ENCODE peak calls at places on chromosomes 13 and 19, in four cellular contexts. Y, B, A and E are unnamed samples.

GRCh38 chr13:26914624-26915023 is 154.0 kb upstream of the GPR12 start:
- DNase-seq in Y (no peak), B (no peak), A (peak; percentile 86), E (no peak)

GRCh38 chr13:113415825-113416224 is 37.5 kb downstream of the ADPRHL1 start:
- DNase-seq in Y (no peak), B (no peak), A (no peak), E (no peak)

GRCh38 chr13:27450921-27451461 is 627 bp upstream of the MTIF3 start:
- DNase-seq in Y (peak; percentile 75), B (peak; percentile 83), A (peak; percentile 75), E (peak; percentile 54)

GRCh38 chr19:39398297-39398864 is 7.2 kb downstream of the MED29 start:
- DNase-seq in Y (peak; percentile 97), B (peak; percentile 78), A (peak; percentile 88), E (no peak)

GRCh38 chr13:40993119-40993518 is 26.0 kb downstream of the ELF1 start:
- DNase-seq in Y (no peak), B (no peak), A (no peak), E (no peak)

GRCh38 chr13:30191491-30192100 is 115.8 kb downstream of the KATNAL1 start:
- DNase-seq in Y (peak; percentile 51), B (no peak), A (peak; percentile 31), E (no peak)

GRCh38 chr19:50514346-50515167 is 844 bp upstream of the ASPDH start:
- DNase-seq in Y (no peak), B (no peak), A (no peak), E (peak; percentile 95)

GRCh38 chr19:32916969-32917611 is 47.5 kb upstream of the SLC7A9 start:
- DNase-seq in Y (no peak), B (no peak), A (no peak), E (no peak)

GRCh38 chr13:21674271-21675009 is 3.6 kb downstream of the FGF9 start:
- DNase-seq in Y (peak; percentile 42), B (no peak), A (no peak), E (peak; percentile 42)

GRCh38 chr13:82627183-82627582 is 1255.1 kb downstream of the SLITRK1 start:
- DNase-seq in Y (peak; percentile 19), B (peak; percentile 83), A (peak; percentile 79), E (no peak)

GRCh38 chr19:19750842-19751790 is 18.2 kb upstream of the ZNF14 start:
- DNase-seq in Y (no peak), B (no peak), A (no peak), E (peak; percentile 17)

GRCh38 chr13:81334481-81334880 is 993.6 kb upstream of the SPRY2 start:
- DNase-seq in Y (no peak), B (no peak), A (no peak), E (no peak)

GRCh38 chr19:46901701-46902401 is 41.1 kb downstream of the ARHGAP35 start:
- DNase-seq in Y (peak; percentile 51), B (peak; percentile 92), A (peak; percentile 34), E (no peak)

GRCh38 chr13:96223231-96223630 is 133.3 kb downstream of the HS6ST3 start:
- DNase-seq in Y (no peak), B (no peak), A (no peak), E (no peak)

GRCh38 chr13:32019612-32020233 is 11.9 kb upstream of the FRY start:
- DNase-seq in Y (peak; percentile 58), B (no peak), A (peak; percentile 30), E (peak; percentile 55)

GRCh38 chr13:36829753-36830152 is 10.7 kb downstream of the RFXAP start:
- DNase-seq in Y (no peak), B (no peak), A (no peak), E (peak; percentile 25)

GRCh38 chr19:41887711-41888382 is 4.9 kb downstream of the ARHGEF1 start:
- DNase-seq in Y (peak; percentile 49), B (peak; percentile 93), A (peak; percentile 99), E (no peak)

GRCh38 chr13:107838592-107839161 is 376.7 kb downstream of the LIG4 start:
- DNase-seq in Y (no peak), B (no peak), A (no peak), E (no peak)

GRCh38 chr13:98143601-98144500 is 957 bp downstream of the FARP1 start:
- DNase-seq in Y (peak; percentile 76), B (peak; percentile 31), A (peak; percentile 44), E (peak; percentile 75)

GRCh38 chr13:75395901-75396300 is 86.1 kb downstream of the TBC1D4 start:
- DNase-seq in Y (no peak), B (no peak), A (no peak), E (no peak)

GRCh38 chr13:80133631-80134083 is 207.3 kb downstream of the SPRY2 start:
- DNase-seq in Y (peak; percentile 14), B (no peak), A (no peak), E (no peak)

GRCh38 chr13:83943530-83944279 is 61.4 kb upstream of the SLITRK1 start:
- DNase-seq in Y (no peak), B (no peak), A (no peak), E (no peak)

GRCh38 chr19:14375582-14376291 is 5.5 kb upstream of the ADGRE5 start:
- DNase-seq in Y (peak; percentile 33), B (no peak), A (no peak), E (no peak)

GRCh38 chr19:9939301-9939913 is 3.1 kb upstream of the OLFM2 start:
- DNase-seq in Y (peak; percentile 61), B (no peak), A (no peak), E (no peak)

GRCh38 chr19:14972676-14973075 is 7.0 kb downstream of the SLC1A6 start:
- DNase-seq in Y (no peak), B (no peak), A (no peak), E (peak; percentile 27)

GRCh38 chr13:19695829-19696228 is 62.4 kb downstream of the MPHOSPH8 start:
- DNase-seq in Y (no peak), B (no peak), A (no peak), E (no peak)

GRCh38 chr13:48424212-48424611 is 11.3 kb upstream of the LPAR6 start:
- DNase-seq in Y (no peak), B (no peak), A (peak; percentile 66), E (no peak)

GRCh38 chr19:35248310-35249145 is at the start of gene LSR:
- DNase-seq in Y (no peak), B (peak; percentile 84), A (peak; percentile 96), E (no peak)

GRCh38 chr19:16529466-16530144 is 12.6 kb downstream of the CHERP start:
- DNase-seq in Y (no peak), B (no peak), A (no peak), E (no peak)

GRCh38 chr13:93775507-93776108 is 549.0 kb downstream of the GPC6 start:
- DNase-seq in Y (peak; percentile 76), B (no peak), A (no peak), E (no peak)

GRCh38 chr19:898663-899062 is 5.4 kb downstream of the RNU6-9 start:
- DNase-seq in Y (no peak), B (no peak), A (no peak), E (peak; percentile 52)

GRCh38 chr19:48533770-48534169 is 18.2 kb upstream of the SULT2B1 start:
- DNase-seq in Y (no peak), B (no peak), A (no peak), E (no peak)

GRCh38 chr19:48529156-48529555 is 17.5 kb upstream of the LMTK3 start:
- DNase-seq in Y (no peak), B (no peak), A (no peak), E (no peak)

GRCh38 chr19:48530044-48530720 is 18.5 kb upstream of the LMTK3 start:
- DNase-seq in Y (peak; percentile 55), B (no peak), A (no peak), E (peak; percentile 81)

GRCh38 chr19:48530770-48531169 is 19.1 kb upstream of the LMTK3 start:
- DNase-seq in Y (no peak), B (no peak), A (no peak), E (no peak)
- H3K4me3 ChIP-seq in Y (no peak overlapping the region), B (no peak overlapping the region), A (no peak overlapping the region), E (no peak overlapping the region)

DNA sequence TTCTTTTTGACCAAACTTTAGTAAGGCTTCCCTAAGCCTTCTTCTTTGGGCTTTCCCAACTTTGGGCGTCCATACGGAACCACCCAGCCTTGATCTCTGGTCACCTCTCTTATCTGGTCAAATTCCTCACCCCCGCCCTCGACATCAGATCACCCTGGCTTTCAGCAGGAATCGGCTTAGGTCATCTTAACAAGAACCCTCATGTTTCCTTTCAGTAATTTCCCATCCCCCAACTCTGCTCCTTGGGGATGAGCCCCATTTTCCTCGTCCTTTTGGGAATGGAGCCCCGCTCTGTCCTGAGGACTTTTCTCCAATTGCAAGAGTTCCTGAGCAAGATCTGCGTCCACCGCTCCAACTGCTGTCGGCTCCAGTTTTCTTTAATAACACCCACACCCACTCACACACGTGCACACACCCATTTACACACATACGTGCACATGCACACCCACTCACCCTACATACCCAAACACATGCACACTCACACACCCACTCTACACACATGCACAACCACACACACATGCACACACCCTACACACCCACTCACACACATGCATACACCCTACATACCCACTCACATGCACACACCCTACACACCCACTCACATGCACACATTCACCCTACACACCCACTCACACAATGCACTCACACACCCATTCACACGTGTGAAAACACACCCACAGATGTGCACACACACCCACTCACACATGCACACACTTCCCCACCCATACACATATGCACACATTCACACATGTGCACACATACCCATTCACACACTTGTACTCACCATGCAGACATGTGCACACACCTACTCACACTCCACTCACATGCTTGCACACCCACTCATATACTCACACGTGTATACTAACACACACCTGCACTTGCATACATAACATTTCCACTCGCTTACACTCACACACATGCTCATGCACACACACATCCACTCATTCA is 87.0 kb upstream of the TM9SF2 start:
- DNase-seq in Y (no peak), B (no peak), A (no peak), E (no peak)
- H2AFZ ChIP-seq in Y (no peak overlapping the region), B (no peak overlapping the region), A (no peak overlapping the region), E (no peak overlapping the region)

GRCh38 chr19:45323671-45324081 is 1.0 kb upstream of the CKM start:
- DNase-seq in Y (peak; percentile 33), B (no peak), A (no peak), E (peak; percentile 70)
- H3K4me3 ChIP-seq in Y (peak overlapping the region; percentile 47), B (no peak overlapping the region), A (no peak overlapping the region), E (no peak overlapping the region)

GRCh38 chr19:3095375-3096191 is 1.4 kb downstream of the GNA11 start:
- DNase-seq in Y (peak; percentile 35), B (no peak), A (peak; percentile 36), E (no peak)

GRCh38 chr19:3097442-3097871 is 3.3 kb downstream of the GNA11 start:
- DNase-seq in Y (peak; percentile 17), B (no peak), A (peak; percentile 25), E (no peak)

GRCh38 chr19:3096267-3096901 is 2.2 kb downstream of the GNA11 start:
- DNase-seq in Y (no peak), B (no peak), A (no peak), E (no peak)

GRCh38 chr19:3096902-3097326 is 2.8 kb downstream of the GNA11 start:
- DNase-seq in Y (no peak), B (no peak), A (no peak), E (no peak)

DNA sequence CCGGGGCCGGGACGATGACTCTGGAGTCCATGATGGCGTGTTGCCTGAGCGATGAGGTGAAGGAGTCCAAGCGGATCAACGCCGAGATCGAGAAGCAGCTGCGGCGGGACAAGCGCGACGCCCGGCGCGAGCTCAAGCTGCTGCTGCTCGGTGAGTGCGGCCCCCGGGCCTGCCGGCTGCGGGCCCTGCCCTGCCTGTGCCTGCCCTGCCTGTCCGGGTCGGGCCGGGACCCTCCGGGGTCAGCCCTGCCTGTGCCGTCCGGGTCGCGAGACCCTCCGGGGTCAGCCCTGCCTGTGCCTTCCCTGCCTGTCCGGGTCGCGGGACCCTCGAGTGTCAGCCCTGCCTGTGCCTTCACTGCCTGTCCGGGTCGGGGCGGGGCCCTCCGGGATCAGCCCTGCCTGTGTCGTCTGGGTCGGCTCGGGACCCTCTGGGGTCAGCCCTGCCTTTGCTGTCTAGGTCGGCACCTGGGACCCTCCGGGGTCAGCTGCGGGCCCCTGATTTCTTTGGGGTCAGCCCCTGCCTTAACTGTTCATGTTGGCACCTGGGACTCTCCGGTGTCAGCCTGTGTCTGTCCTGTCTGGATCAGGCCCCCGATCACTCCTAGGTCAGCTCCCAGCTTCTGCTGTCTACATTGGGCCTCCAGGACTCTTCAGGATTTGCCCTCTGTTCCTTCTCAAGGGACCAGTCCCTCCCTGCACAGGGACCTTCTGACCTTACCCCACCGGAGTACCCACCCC is 644 bp downstream of the GNA11 start:
- DNase-seq in Y (peak; percentile 76), B (no peak), A (peak; percentile 27), E (no peak)
- H2AFZ ChIP-seq in Y (no peak overlapping the region), B (no peak overlapping the region), A (no peak overlapping the region), E (no peak overlapping the region)